ENCODE peak calls at places on chromosomes 16 and 17, in eight cellular contexts. K, E, T, W, D, O, Y and C are unnamed samples.
A peak's percentile ranks its signal among the peaks of the same experiment; 100 is the strongest.

GRCh38 chr17:44219126-44219635 is 294 bp downstream of the UBTF start:
- DNase-seq in K (peak; percentile 78), E (peak; percentile 65), T (peak; percentile 58), W (no peak), D (no peak), O (no peak), Y (peak; percentile 62), C (peak; percentile 72)

GRCh38 chr16:27729516-27730304 is 179.8 kb downstream of the KATNIP start:
- DNase-seq in K (no peak), E (peak; percentile 55), T (peak; percentile 87), W (peak; percentile 44), D (no peak), O (no peak), Y (no peak), C (no peak)

GRCh38 chr16:83351846-83352245 is 455.9 kb upstream of the HSBP1 start:
- DNase-seq in K (no peak), E (peak; percentile 20), T (peak; percentile 64), W (no peak), D (no peak), O (no peak), Y (no peak), C (no peak)

GRCh38 chr17:28982191-28982793 is 23.5 kb downstream of the SEZ6 start:
- DNase-seq in K (no peak), E (peak; percentile 24), T (peak; percentile 18), W (peak; percentile 35), D (peak; percentile 64), O (no peak), Y (peak; percentile 21), C (no peak)

GRCh38 chr17:20216154-20216815 is 207.1 kb downstream of the SPECC1 start:
- DNase-seq in K (no peak), E (no peak), T (no peak), W (no peak), D (no peak), O (no peak), Y (no peak), C (no peak)

GRCh38 chr16:46885960-46886763 is 2.0 kb downstream of the GPT2 start:
- DNase-seq in K (peak; percentile 18), E (peak; percentile 81), T (peak; percentile 74), W (no peak), D (no peak), O (no peak), Y (no peak), C (peak; percentile 36)

GRCh38 chr17:77834170-77835115 is 124.1 kb upstream of the TNRC6C start:
- DNase-seq in K (no peak), E (peak; percentile 86), T (peak; percentile 96), W (peak; percentile 47), D (peak; percentile 49), O (no peak), Y (peak; percentile 33), C (peak; percentile 88)

GRCh38 chr17:45645330-45645729 is 138.8 kb upstream of the CRHR1 start:
- DNase-seq in K (no peak), E (no peak), T (no peak), W (no peak), D (no peak), O (no peak), Y (no peak), C (no peak)

GRCh38 chr17:59837362-59838195 is 55.2 kb downstream of the TUBD1 start:
- DNase-seq in K (peak; percentile 13), E (peak; percentile 100), T (peak; percentile 100), W (peak; percentile 90), D (peak; percentile 97), O (peak; percentile 98), Y (peak; percentile 52), C (peak; percentile 86)

GRCh38 chr17:80348551-80349436 is 66.2 kb upstream of the ENDOV start:
- DNase-seq in K (no peak), E (peak; percentile 47), T (no peak), W (no peak), D (no peak), O (peak; percentile 14), Y (no peak), C (no peak)

GRCh38 chr17:22410136-22410535 is 717.8 kb downstream of the KCNJ18 start:
- DNase-seq in K (no peak), E (no peak), T (no peak), W (no peak), D (no peak), O (no peak), Y (no peak), C (no peak)

GRCh38 chr17:61388561-61389356 is 10.9 kb upstream of the TBX2 start:
- DNase-seq in K (no peak), E (no peak), T (no peak), W (no peak), D (no peak), O (no peak), Y (no peak), C (no peak)

GRCh38 chr17:14797801-14798200 is 467.3 kb downstream of the PMP22 start:
- DNase-seq in K (no peak), E (no peak), T (no peak), W (no peak), D (no peak), O (no peak), Y (no peak), C (no peak)

GRCh38 chr17:67672592-67672991 is 45.1 kb upstream of the NOL11 start:
- DNase-seq in K (no peak), E (no peak), T (no peak), W (no peak), D (no peak), O (no peak), Y (no peak), C (no peak)

GRCh38 chr17:3961564-3962047 is 2.6 kb downstream of the ATP2A3 start:
- DNase-seq in K (no peak), E (no peak), T (no peak), W (no peak), D (peak; percentile 63), O (no peak), Y (no peak), C (no peak)

GRCh38 chr17:27224526-27225315 is 69.2 kb upstream of the WSB1 start:
- DNase-seq in K (no peak), E (no peak), T (peak; percentile 44), W (no peak), D (no peak), O (no peak), Y (no peak), C (no peak)

GRCh38 chr16:54503436-54503835 is 216.8 kb upstream of the IRX3 start:
- DNase-seq in K (no peak), E (no peak), T (peak; percentile 4), W (no peak), D (no peak), O (no peak), Y (no peak), C (no peak)

GRCh38 chr17:4956493-4957061 is 5.7 kb downstream of the ENO3 start:
- DNase-seq in K (no peak), E (no peak), T (no peak), W (no peak), D (no peak), O (no peak), Y (no peak), C (no peak)

GRCh38 chr16:27319257-27319965 is 5.6 kb downstream of the IL4R start:
- DNase-seq in K (no peak), E (no peak), T (no peak), W (no peak), D (no peak), O (no peak), Y (no peak), C (no peak)

GRCh38 chr17:33970271-33970670 is 284.8 kb upstream of the CCL2 start:
- DNase-seq in K (no peak), E (no peak), T (no peak), W (no peak), D (no peak), O (no peak), Y (no peak), C (no peak)

GRCh38 chr17:66021757-66022156 is 170.2 kb downstream of the CEP112 start:
- DNase-seq in K (no peak), E (no peak), T (no peak), W (no peak), D (no peak), O (no peak), Y (no peak), C (no peak)

GRCh38 chr17:49218941-49219913 is 8.7 kb downstream of the ABI3 start:
- DNase-seq in K (no peak), E (no peak), T (no peak), W (no peak), D (peak; percentile 76), O (no peak), Y (no peak), C (no peak)
- TF ChIP-seq CTCF in K (no peak), E (no peak), T (no peak), W (no peak), D (peak; percentile 42), O (peak; percentile 11), Y (no peak), C (no peak)

DNA sequence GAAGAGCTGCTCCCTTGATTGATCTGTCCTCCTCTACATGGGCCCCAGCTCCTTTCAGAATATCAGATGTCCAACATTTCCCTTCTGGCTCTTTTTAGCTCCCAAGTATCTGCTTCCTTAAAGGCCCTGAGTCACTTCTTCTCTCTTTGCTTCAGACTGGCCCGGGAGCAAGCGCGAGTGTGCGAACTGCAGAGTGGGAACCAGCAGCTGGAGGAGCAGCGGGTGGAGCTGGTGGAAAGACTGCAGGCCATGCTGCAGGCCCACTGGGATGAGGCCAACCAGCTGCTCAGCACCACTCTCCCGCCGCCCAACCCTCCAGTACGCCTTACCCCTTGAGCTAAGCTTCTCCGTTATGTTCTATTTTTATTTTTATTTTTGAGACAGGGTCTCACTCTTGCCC is 12.3 kb downstream of the CNTROB start:
- DNase-seq in K (no peak), E (no peak), T (no peak), W (no peak), D (no peak), O (no peak), Y (no peak), C (no peak)
- TF ChIP-seq CTCF in K (no peak), E (no peak), T (no peak), W (no peak), D (no peak), O (no peak), Y (no peak), C (no peak)

DNA sequence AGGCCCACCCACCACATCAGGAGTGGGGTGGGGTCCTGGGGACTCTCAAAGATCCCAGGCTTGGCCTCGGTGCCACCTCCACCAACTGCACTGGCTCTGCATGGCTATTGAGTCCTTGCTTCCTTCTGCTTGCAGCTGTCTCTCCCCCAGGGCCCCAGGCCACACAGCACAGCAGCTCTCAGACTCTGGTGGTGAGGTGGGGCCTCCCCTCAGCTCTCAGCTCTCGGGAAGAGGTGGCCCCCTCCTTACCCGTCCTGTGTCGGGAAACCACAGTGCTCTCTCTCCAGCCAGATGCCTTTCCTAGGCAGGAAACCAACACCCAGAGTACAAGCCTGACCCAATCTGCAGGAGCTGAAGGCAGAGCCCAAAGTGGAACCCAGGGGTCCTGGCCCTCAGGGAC is 18.6 kb downstream of the SRCIN1 start:
- DNase-seq in K (no peak), E (no peak), T (no peak), W (no peak), D (no peak), O (no peak), Y (no peak), C (no peak)
- TF ChIP-seq CTCF in K (no peak), E (no peak), T (no peak), W (no peak), D (no peak), O (no peak), Y (no peak), C (no peak)

DNA sequence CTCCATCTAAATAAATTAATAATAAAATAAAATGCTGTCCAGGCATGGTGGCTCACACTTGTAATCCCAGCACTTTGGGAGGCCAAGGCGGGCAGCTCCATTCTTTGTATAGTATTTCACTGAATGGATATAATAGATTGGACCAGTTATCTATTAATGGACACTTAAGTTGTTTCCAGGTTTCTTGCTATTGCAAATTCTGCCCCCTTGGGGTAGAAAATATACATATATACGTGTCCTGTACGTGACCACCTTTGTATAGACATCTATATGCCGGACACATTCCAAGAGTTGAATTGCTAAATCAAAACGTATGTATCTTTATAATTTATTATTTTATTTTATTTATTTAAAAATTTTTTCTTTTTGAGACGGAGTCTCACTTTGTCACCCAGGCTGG is 3.9 kb upstream of the EXOC7 start:
- DNase-seq in K (no peak), E (no peak), T (no peak), W (no peak), D (no peak), O (no peak), Y (no peak), C (no peak)
- TF ChIP-seq CTCF in K (no peak), E (no peak), T (peak; percentile 23), W (no peak), D (peak; percentile 17), O (peak; percentile 8), Y (peak; percentile 30), C (peak; percentile 16)